ENCODE peak calls at places on chromosome 4, in four cellular contexts. I is WTC11, H is fibroblast of the conjunctiva, J is anterior cingulate cortex. V is an unnamed sample.

GRCh38 chr4:186939766-186940165 is 216.1 kb upstream of the FAT1 start:
- DNase-seq in I (no peak), J (no peak), H (no peak), V (no peak)

GRCh38 chr4:179867300-179867878 is 2375.8 kb upstream of the TENM3 start:
- DNase-seq in J (no peak), H (peak; percentile 4), I (peak; percentile 89), V (peak; percentile 2)

GRCh38 chr4:122652379-122652778 is 31.5 kb upstream of the IL21 start:
- DNase-seq in I (peak; percentile 30), H (peak; percentile 72), J (no peak), V (no peak)

GRCh38 chr4:41369680-41370079 is 113.0 kb downstream of the UCHL1 start:
- DNase-seq in H (no peak), I (no peak), J (peak; percentile 63), V (no peak)

GRCh38 chr4:32140636-32141035 is 1420.5 kb downstream of the PCDH7 start:
- DNase-seq in I (no peak), H (peak; percentile 59), J (no peak), V (no peak)

GRCh38 chr4:7738458-7739076 is 201.1 kb downstream of the AFAP1 start:
- DNase-seq in J (no peak), I (no peak), H (no peak), V (no peak)

GRCh38 chr4:106986486-106986885 is 49.6 kb downstream of the DKK2 start:
- DNase-seq in J (no peak), H (peak; percentile 82), I (no peak), V (no peak)

GRCh38 chr4:30867427-30867826 is 147.3 kb downstream of the PCDH7 start:
- DNase-seq in I (no peak), H (no peak), J (no peak), V (no peak)

GRCh38 chr4:1362521-1362920 is 15.5 kb downstream of the UVSSA start:
- DNase-seq in I (no peak), J (no peak), H (no peak), V (no peak)

GRCh38 chr4:176222149-176222548 is 26.8 kb upstream of the SPATA4 start:
- DNase-seq in H (no peak), J (no peak), I (no peak), V (no peak)

GRCh38 chr4:53686521-53686920 is 95.2 kb upstream of the LNX1 start:
- DNase-seq in J (no peak), I (no peak), H (no peak), V (no peak)

GRCh38 chr4:8737601-8738279 is 133.9 kb downstream of the HMX1 start:
- DNase-seq in H (no peak), J (no peak), I (no peak), V (no peak)

GRCh38 chr4:184731056-184731455 is 2.8 kb downstream of the CENPU start:
- DNase-seq in J (no peak), I (no peak), H (no peak), V (no peak)